ENCODE peak calls at places on chromosomes 11 and 22, in four cellular contexts. One of them, this sample, is unnamed.

GRCh38 chr22:50208939-50209892 is 8.4 kb downstream of the SELENOO start:
- DNase-seq in left ventricle myocardium inferior: no peak
- DNase-seq in A549: no peak
- DNase-seq in psoas muscle: peak; percentile 55
- DNase-seq in this sample: no peak

GRCh38 chr11:110049501-110050200 is 43.5 kb upstream of the ZC3H12C start:
- DNase-seq in left ventricle myocardium inferior: no peak
- DNase-seq in A549: no peak
- DNase-seq in psoas muscle: no peak
- DNase-seq in this sample: no peak

GRCh38 chr11:2178906-2179494 is 7.4 kb upstream of the TH start:
- DNase-seq in left ventricle myocardium inferior: no peak
- DNase-seq in A549: peak; percentile 19
- DNase-seq in psoas muscle: no peak
- DNase-seq in this sample: no peak

GRCh38 chr11:69250503-69251393 is 43.2 kb upstream of the MYEOV start:
- DNase-seq in left ventricle myocardium inferior: no peak
- DNase-seq in A549: no peak
- DNase-seq in psoas muscle: no peak
- DNase-seq in this sample: no peak

GRCh38 chr22:45911601-45912271 is 65.2 kb downstream of the WNT7B start:
- DNase-seq in left ventricle myocardium inferior: peak; percentile 65
- DNase-seq in A549: peak; percentile 96
- DNase-seq in psoas muscle: peak; percentile 83
- DNase-seq in this sample: no peak

GRCh38 chr11:110600322-110600721 is 111.9 kb downstream of the ARHGAP20 start:
- DNase-seq in left ventricle myocardium inferior: no peak
- DNase-seq in A549: no peak
- DNase-seq in psoas muscle: peak; percentile 36
- DNase-seq in this sample: no peak

GRCh38 chr11:42243370-42243769 is 783.9 kb upstream of the LRRC4C start:
- DNase-seq in left ventricle myocardium inferior: no peak
- DNase-seq in A549: no peak
- DNase-seq in psoas muscle: no peak
- DNase-seq in this sample: no peak

GRCh38 chr22:45171830-45172229 is 8.1 kb downstream of the NUP50 start:
- DNase-seq in left ventricle myocardium inferior: no peak
- DNase-seq in A549: no peak
- DNase-seq in psoas muscle: no peak
- DNase-seq in this sample: no peak

GRCh38 chr22:40560551-40560950 is 76.0 kb downstream of the MRTFA start:
- DNase-seq in left ventricle myocardium inferior: no peak
- DNase-seq in A549: no peak
- DNase-seq in psoas muscle: no peak
- DNase-seq in this sample: no peak

GRCh38 chr11:113193077-113193476 is 121.3 kb upstream of the TTC12 start:
- DNase-seq in left ventricle myocardium inferior: no peak
- DNase-seq in A549: no peak
- DNase-seq in psoas muscle: no peak
- DNase-seq in this sample: no peak

GRCh38 chr11:26621147-26621546 is 49.1 kb upstream of the MUC15 start:
- DNase-seq in left ventricle myocardium inferior: no peak
- DNase-seq in A549: peak; percentile 81
- DNase-seq in psoas muscle: no peak
- DNase-seq in this sample: no peak

GRCh38 chr11:75508051-75508561 is 17.6 kb downstream of the GDPD5 start:
- DNase-seq in left ventricle myocardium inferior: no peak
- DNase-seq in A549: no peak
- DNase-seq in psoas muscle: no peak
- DNase-seq in this sample: peak; percentile 75

GRCh38 chr11:72141066-72141465 is 5.5 kb downstream of the FOLR3 start:
- DNase-seq in left ventricle myocardium inferior: no peak
- DNase-seq in A549: peak; percentile 31
- DNase-seq in psoas muscle: no peak
- DNase-seq in this sample: no peak

GRCh38 chr22:25668437-25668836 is 73.6 kb upstream of the MYO18B start:
- DNase-seq in left ventricle myocardium inferior: no peak
- DNase-seq in A549: peak; percentile 11
- DNase-seq in psoas muscle: no peak
- DNase-seq in this sample: no peak

GRCh38 chr11:122229611-122230386 is 113.8 kb upstream of the BLID start:
- DNase-seq in left ventricle myocardium inferior: no peak
- DNase-seq in A549: no peak
- DNase-seq in psoas muscle: no peak
- DNase-seq in this sample: no peak

GRCh38 chr11:45264839-45265515 is 21.2 kb downstream of the SYT13 start:
- DNase-seq in left ventricle myocardium inferior: no peak
- DNase-seq in A549: peak; percentile 88
- DNase-seq in psoas muscle: no peak
- DNase-seq in this sample: no peak

GRCh38 chr11:47443028-47443700 is 5.8 kb downstream of the RAPSN start:
- DNase-seq in left ventricle myocardium inferior: no peak
- DNase-seq in A549: peak; percentile 43
- DNase-seq in psoas muscle: no peak
- DNase-seq in this sample: no peak

GRCh38 chr11:68045900-68046299 is 7.1 kb downstream of the TCIRG1 start:
- DNase-seq in left ventricle myocardium inferior: no peak
- DNase-seq in A549: no peak
- DNase-seq in psoas muscle: peak; percentile 31
- DNase-seq in this sample: no peak

GRCh38 chr11:81207421-81208054 is 1526.1 kb downstream of the FAM181B start:
- DNase-seq in left ventricle myocardium inferior: no peak
- DNase-seq in A549: no peak
- DNase-seq in psoas muscle: no peak
- DNase-seq in this sample: no peak

GRCh38 chr11:66007201-66007634 is 4.6 kb upstream of the CST6 start:
- DNase-seq in left ventricle myocardium inferior: no peak
- DNase-seq in A549: no peak
- DNase-seq in psoas muscle: no peak
- DNase-seq in this sample: no peak

GRCh38 chr11:11798586-11799438 is 43.0 kb upstream of the USP47 start:
- DNase-seq in left ventricle myocardium inferior: peak; percentile 85
- DNase-seq in A549: peak; percentile 78
- DNase-seq in psoas muscle: peak; percentile 90
- DNase-seq in this sample: peak; percentile 95

GRCh38 chr22:17436981-17437410 is 67.7 kb downstream of the CECR2 start:
- DNase-seq in left ventricle myocardium inferior: no peak
- DNase-seq in A549: no peak
- DNase-seq in psoas muscle: no peak
- DNase-seq in this sample: no peak

GRCh38 chr11:85945788-85946187 is 90.6 kb downstream of the CCDC83 start:
- DNase-seq in left ventricle myocardium inferior: no peak
- DNase-seq in A549: no peak
- DNase-seq in psoas muscle: no peak
- DNase-seq in this sample: no peak

GRCh38 chr22:17562906-17563870 is at the start of gene SLC25A18:
- DNase-seq in left ventricle myocardium inferior: peak; percentile 71
- DNase-seq in A549: no peak
- DNase-seq in psoas muscle: peak; percentile 91
- DNase-seq in this sample: peak; percentile 60

GRCh38 chr11:824292-824880 is 3.3 kb upstream of the CRACR2B start:
- DNase-seq in left ventricle myocardium inferior: no peak
- DNase-seq in A549: no peak
- DNase-seq in psoas muscle: peak; percentile 83
- DNase-seq in this sample: no peak

GRCh38 chr11:63802637-63803414 is 10.4 kb upstream of the SPINDOC start:
- DNase-seq in left ventricle myocardium inferior: no peak
- DNase-seq in A549: peak; percentile 74
- DNase-seq in psoas muscle: no peak
- DNase-seq in this sample: no peak

GRCh38 chr11:15930442-15931025 is 425.8 kb downstream of the SOX6 start:
- DNase-seq in left ventricle myocardium inferior: no peak
- DNase-seq in A549: no peak
- DNase-seq in psoas muscle: no peak
- DNase-seq in this sample: no peak

GRCh38 chr11:47271328-47271727 is 1.4 kb downstream of the MADD start:
- DNase-seq in left ventricle myocardium inferior: no peak
- DNase-seq in A549: no peak
- DNase-seq in psoas muscle: no peak
- DNase-seq in this sample: no peak

GRCh38 chr11:18452927-18453326 is 2.7 kb upstream of the LDHAL6A start:
- DNase-seq in left ventricle myocardium inferior: no peak
- DNase-seq in A549: no peak
- DNase-seq in psoas muscle: no peak
- DNase-seq in this sample: no peak

GRCh38 chr22:17966403-17966717 is 58.0 kb downstream of the MICAL3 start:
- DNase-seq in left ventricle myocardium inferior: no peak
- DNase-seq in A549: no peak
- DNase-seq in psoas muscle: no peak
- DNase-seq in this sample: no peak

GRCh38 chr11:130915556-130916237 is 582 bp downstream of the SNX19 start:
- DNase-seq in left ventricle myocardium inferior: no peak
- DNase-seq in A549: no peak
- DNase-seq in psoas muscle: peak; percentile 50
- DNase-seq in this sample: no peak

GRCh38 chr11:86153439-86153838 is 84.6 kb upstream of the PICALM start:
- DNase-seq in left ventricle myocardium inferior: no peak
- DNase-seq in A549: no peak
- DNase-seq in psoas muscle: no peak
- DNase-seq in this sample: no peak

GRCh38 chr11:118106789-118107335 is 20.1 kb upstream of the SMIM35 start:
- DNase-seq in left ventricle myocardium inferior: no peak
- DNase-seq in A549: peak; percentile 16
- DNase-seq in psoas muscle: no peak
- DNase-seq in this sample: no peak

GRCh38 chr11:94020777-94021615 is at the start of gene HEPHL1:
- DNase-seq in left ventricle myocardium inferior: no peak
- DNase-seq in A549: no peak
- DNase-seq in psoas muscle: no peak
- DNase-seq in this sample: no peak

GRCh38 chr11:113577356-113578163 is 102.4 kb upstream of the DRD2 start:
- DNase-seq in left ventricle myocardium inferior: no peak
- DNase-seq in A549: no peak
- DNase-seq in psoas muscle: no peak
- DNase-seq in this sample: no peak

DNA sequence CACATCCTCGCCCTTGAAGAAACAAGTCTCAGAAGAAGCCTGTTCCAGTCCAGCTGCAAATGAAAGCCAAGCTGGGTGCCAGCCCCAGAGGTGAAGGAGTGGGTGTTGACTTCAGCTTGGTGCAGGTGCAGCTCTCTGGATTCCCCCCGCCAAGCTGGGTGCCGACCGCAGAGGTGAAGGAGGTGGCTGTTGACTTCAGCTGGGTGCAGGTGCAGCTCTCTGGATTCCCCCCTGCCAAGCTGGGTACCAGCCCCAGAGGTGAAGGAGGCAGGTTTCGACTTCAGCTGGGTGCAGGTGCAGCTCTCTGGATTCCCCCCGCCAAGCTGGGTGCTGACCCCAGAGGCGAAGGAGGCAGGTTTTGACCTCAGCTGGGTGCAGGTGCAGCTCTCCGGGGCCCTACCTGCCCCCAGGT is 1234.0 kb downstream of the TBC1D22A start:
- DNase-seq in left ventricle myocardium inferior: no peak
- DNase-seq in A549: no peak
- DNase-seq in psoas muscle: no peak
- DNase-seq in this sample: peak; percentile 65
- H3K9me3 ChIP-seq in left ventricle myocardium inferior: no peaks in the 10 kb centered on the region
- H3K9me3 ChIP-seq in A549: no peaks in the 10 kb centered on the region
- H3K9me3 ChIP-seq in psoas muscle: no peaks in the 10 kb centered on the region
- H3K9me3 ChIP-seq in this sample: no peaks in the 10 kb centered on the region

GRCh38 chr11:70859180-70859579 is 393.2 kb downstream of the SHANK2 start:
- DNase-seq in left ventricle myocardium inferior: no peak
- DNase-seq in A549: no peak
- DNase-seq in psoas muscle: no peak
- DNase-seq in this sample: no peak
- H3K9me3 ChIP-seq in left ventricle myocardium inferior: no peaks in the 10 kb centered on the region
- H3K9me3 ChIP-seq in A549: no peaks in the 10 kb centered on the region
- H3K9me3 ChIP-seq in psoas muscle: no peaks in the 10 kb centered on the region
- H3K9me3 ChIP-seq in this sample: no peaks in the 10 kb centered on the region

GRCh38 chr22:47287516-47287915 is 525.1 kb downstream of the TBC1D22A start:
- DNase-seq in left ventricle myocardium inferior: no peak
- DNase-seq in A549: no peak
- DNase-seq in psoas muscle: no peak
- DNase-seq in this sample: no peak

GRCh38 chr22:47284360-47284759 is 521.9 kb downstream of the TBC1D22A start:
- DNase-seq in left ventricle myocardium inferior: no peak
- DNase-seq in A549: no peak
- DNase-seq in psoas muscle: no peak
- DNase-seq in this sample: peak; percentile 32

GRCh38 chr22:47284822-47285221 is 522.4 kb downstream of the TBC1D22A start:
- DNase-seq in left ventricle myocardium inferior: no peak
- DNase-seq in A549: no peak
- DNase-seq in psoas muscle: no peak
- DNase-seq in this sample: no peak

GRCh38 chr22:47286590-47286989 is 524.1 kb downstream of the TBC1D22A start:
- DNase-seq in left ventricle myocardium inferior: no peak
- DNase-seq in A549: no peak
- DNase-seq in psoas muscle: no peak
- DNase-seq in this sample: no peak

GRCh38 chr22:47285981-47286380 is 523.5 kb downstream of the TBC1D22A start:
- DNase-seq in left ventricle myocardium inferior: no peak
- DNase-seq in A549: no peak
- DNase-seq in psoas muscle: peak; percentile 37
- DNase-seq in this sample: peak; percentile 29
- H3K9me3 ChIP-seq in left ventricle myocardium inferior: no peaks in the 10 kb centered on the region
- H3K9me3 ChIP-seq in A549: no peaks in the 10 kb centered on the region
- H3K9me3 ChIP-seq in psoas muscle: no peaks in the 10 kb centered on the region
- H3K9me3 ChIP-seq in this sample: no peaks in the 10 kb centered on the region

GRCh38 chr11:123773026-123773425 is 18.7 kb upstream of the OR6X1 start:
- DNase-seq in left ventricle myocardium inferior: no peak
- DNase-seq in A549: no peak
- DNase-seq in psoas muscle: no peak
- DNase-seq in this sample: no peak

GRCh38 chr11:123775274-123775673 is 21.0 kb upstream of the OR6X1 start:
- DNase-seq in left ventricle myocardium inferior: no peak
- DNase-seq in A549: no peak
- DNase-seq in psoas muscle: no peak
- DNase-seq in this sample: no peak

GRCh38 chr11:123776160-123776559 is 21.8 kb upstream of the OR6X1 start:
- DNase-seq in left ventricle myocardium inferior: no peak
- DNase-seq in A549: no peak
- DNase-seq in psoas muscle: no peak
- DNase-seq in this sample: no peak

GRCh38 chr11:123771664-123772063 is 17.3 kb upstream of the OR6X1 start:
- DNase-seq in left ventricle myocardium inferior: no peak
- DNase-seq in A549: no peak
- DNase-seq in psoas muscle: no peak
- DNase-seq in this sample: no peak

GRCh38 chr11:123773959-123774358 is 19.6 kb upstream of the OR6X1 start:
- DNase-seq in left ventricle myocardium inferior: no peak
- DNase-seq in A549: no peak
- DNase-seq in psoas muscle: no peak
- DNase-seq in this sample: no peak
- H3K9me3 ChIP-seq in left ventricle myocardium inferior: no peaks in the 10 kb centered on the region
- H3K9me3 ChIP-seq in A549: no peaks in the 10 kb centered on the region
- H3K9me3 ChIP-seq in psoas muscle: no peaks in the 10 kb centered on the region
- H3K9me3 ChIP-seq in this sample: no peaks in the 10 kb centered on the region

This sample was measured in Peyer's patch.